ENCODE peak calls at places on chromosomes 2 and 18, in eight cellular contexts. H is heart left ventricle, G is upper lobe of right lung, V is WERI-Rb-1, Z is A673, W is transverse colon, S is cardiac fibroblast, L is pancreas. A is an unnamed sample.

GRCh38 chr2:45435316-45435715 is 175.8 kb downstream of the SRBD1 start:
- DNase-seq in H (no peak), G (no peak), V (no peak), Z (peak; percentile 7), W (no peak), S (peak; percentile 34), L (no peak), A (no peak)

GRCh38 chr2:115194623-115195022 is 752.2 kb downstream of the DPP10 start:
- DNase-seq in H (no peak), G (no peak), V (no peak), Z (no peak), W (no peak), S (no peak), L (no peak), A (no peak)

GRCh38 chr2:108351889-108352288 is 25.9 kb upstream of the SULT1C4 start:
- DNase-seq in H (no peak), G (no peak), V (no peak), Z (no peak), W (no peak), S (peak; percentile 45), L (no peak), A (no peak)

GRCh38 chr2:8644605-8645175 is 37.2 kb upstream of the ID2 start:
- DNase-seq in H (no peak), G (peak; percentile 73), V (no peak), Z (no peak), W (no peak), S (peak; percentile 46), L (no peak), A (no peak)

GRCh38 chr18:70372450-70373061 is 83.7 kb downstream of the SOCS6 start:
- DNase-seq in H (no peak), G (no peak), V (no peak), Z (no peak), W (no peak), S (no peak), L (no peak), A (no peak)

GRCh38 chr2:112791019-112791418 is 6.7 kb upstream of the IL1A start:
- DNase-seq in H (no peak), G (no peak), V (no peak), Z (no peak), W (no peak), S (no peak), L (no peak), A (no peak)

GRCh38 chr2:237490009-237490804 is 3.2 kb downstream of the MLPH start:
- DNase-seq in H (no peak), G (peak; percentile 62), V (no peak), Z (no peak), W (no peak), S (no peak), L (no peak), A (no peak)

GRCh38 chr2:154402138-154402714 is 296.3 kb upstream of the KCNJ3 start:
- DNase-seq in H (no peak), G (no peak), V (no peak), Z (peak; percentile 74), W (no peak), S (peak; percentile 32), L (no peak), A (peak; percentile 5)

GRCh38 chr2:16142383-16143361 is 202.3 kb downstream of the MYCN start:
- DNase-seq in H (no peak), G (no peak), V (no peak), Z (no peak), W (no peak), S (no peak), L (no peak), A (no peak)

GRCh38 chr2:177243476-177243875 is 21.1 kb downstream of the NFE2L2 start:
- DNase-seq in H (no peak), G (no peak), V (no peak), Z (no peak), W (no peak), S (no peak), L (no peak), A (no peak)

GRCh38 chr2:117523267-117523666 is 291.2 kb upstream of the DDX18 start:
- DNase-seq in H (peak; percentile 60), G (peak; percentile 79), V (no peak), Z (peak; percentile 14), W (peak; percentile 93), S (no peak), L (peak; percentile 92), A (no peak)

GRCh38 chr18:44178476-44178875 is 502.2 kb upstream of the SETBP1 start:
- DNase-seq in H (no peak), G (no peak), V (no peak), Z (no peak), W (no peak), S (peak; percentile 17), L (no peak), A (no peak)

GRCh38 chr18:10205136-10205535 is 249.3 kb upstream of the APCDD1 start:
- DNase-seq in H (peak; percentile 32), G (peak; percentile 65), V (no peak), Z (no peak), W (no peak), S (peak; percentile 11), L (no peak), A (no peak)

GRCh38 chr18:79394438-79395307 is 1.1 kb upstream of the NFATC1 start:
- DNase-seq in H (peak; percentile 62), G (peak; percentile 75), V (peak; percentile 71), Z (peak; percentile 61), W (no peak), S (peak; percentile 58), L (peak; percentile 57), A (no peak)

GRCh38 chr2:120729410-120730052 is 6.1 kb upstream of the GLI2 start:
- DNase-seq in H (no peak), G (no peak), V (no peak), Z (peak; percentile 48), W (no peak), S (peak; percentile 85), L (no peak), A (no peak)

GRCh38 chr2:20209373-20210109 is 15.4 kb downstream of the SDC1 start:
- DNase-seq in H (no peak), G (peak; percentile 59), V (no peak), Z (no peak), W (no peak), S (no peak), L (peak; percentile 45), A (no peak)

GRCh38 chr18:59540819-59541218 is 156.4 kb downstream of the CCBE1 start:
- DNase-seq in H (no peak), G (no peak), V (no peak), Z (no peak), W (no peak), S (peak; percentile 68), L (no peak), A (no peak)

GRCh38 chr2:199977984-199978415 is 22.6 kb downstream of the MAIP1 start:
- DNase-seq in H (no peak), G (no peak), V (no peak), Z (no peak), W (peak; percentile 67), S (peak; percentile 76), L (no peak), A (peak; percentile 72)

GRCh38 chr18:32803571-32803970 is 30.7 kb upstream of the KLHL14 start:
- DNase-seq in H (no peak), G (no peak), V (peak; percentile 28), Z (no peak), W (no peak), S (no peak), L (no peak), A (peak; percentile 37)

GRCh38 chr18:44682871-44683221 is 2.2 kb downstream of the SETBP1 start:
- DNase-seq in H (no peak), G (no peak), V (peak; percentile 23), Z (no peak), W (peak; percentile 33), S (no peak), L (peak; percentile 24), A (no peak)

GRCh38 chr2:124961132-124961531 is 936.0 kb downstream of the CNTNAP5 start:
- DNase-seq in H (no peak), G (no peak), V (no peak), Z (no peak), W (no peak), S (no peak), L (no peak), A (no peak)

GRCh38 chr2:70541481-70542020 is 12.1 kb downstream of the TGFA start:
- DNase-seq in H (no peak), G (no peak), V (no peak), Z (no peak), W (no peak), S (no peak), L (no peak), A (no peak)
- TF ChIP-seq CTCF in H (no peak), G (no peak), V (no peak), Z (no peak), W (no peak), S (no peak), L (no peak), A (no peak)

GRCh38 chr2:74908763-74909444 is 49.5 kb upstream of the POLE4 start:
- DNase-seq in H (no peak), G (peak; percentile 71), V (no peak), Z (no peak), W (peak; percentile 70), S (no peak), L (peak; percentile 46), A (no peak)
- H3K4me3 ChIP-seq in H (no peak overlapping the region), G (peak overlapping the region; percentile 21), V (no peak overlapping the region), Z (no peak overlapping the region), W (peak overlapping the region; percentile 0), S (no peak overlapping the region), L (no peak overlapping the region), A (no peak overlapping the region)

DNA sequence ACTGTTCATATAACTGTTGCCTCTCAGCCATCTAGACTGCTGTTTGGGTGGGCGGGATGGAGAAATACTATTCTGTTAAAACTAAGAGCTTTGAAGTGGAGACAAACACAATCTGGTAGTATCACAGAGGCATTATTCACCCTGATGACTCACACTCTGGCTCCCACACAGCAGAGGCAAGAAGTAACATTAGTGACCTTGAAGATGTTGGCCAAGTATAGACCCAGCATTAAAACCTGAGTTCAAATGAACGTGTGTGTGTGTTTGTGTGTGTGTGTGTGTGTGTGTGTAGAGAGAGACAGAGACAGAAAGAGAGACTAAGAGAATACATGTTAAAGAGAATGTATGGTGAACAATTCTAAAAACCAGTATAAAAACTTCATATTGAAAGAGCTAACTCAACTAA is 22.5 kb upstream of the ACVR1 start:
- DNase-seq in H (no peak), G (no peak), V (no peak), Z (peak; percentile 28), W (no peak), S (peak; percentile 74), L (no peak), A (peak; percentile 38)
- TF ChIP-seq CTCF in H (no peak), G (no peak), V (no peak), Z (no peak), W (no peak), S (no peak), L (no peak), A (no peak)

GRCh38 chr2:54573532-54573915 is 117.4 kb downstream of the SPTBN1 start:
- DNase-seq in H (no peak), G (no peak), V (no peak), Z (peak; percentile 58), W (no peak), S (no peak), L (no peak), A (no peak)

GRCh38 chr2:54570321-54570881 is 114.3 kb downstream of the SPTBN1 start:
- DNase-seq in H (no peak), G (no peak), V (no peak), Z (no peak), W (no peak), S (no peak), L (no peak), A (peak; percentile 54)

GRCh38 chr2:54570925-54571694 is 115.0 kb downstream of the SPTBN1 start:
- DNase-seq in H (peak; percentile 62), G (peak; percentile 72), V (peak; percentile 45), Z (no peak), W (peak; percentile 78), S (peak; percentile 84), L (no peak), A (peak; percentile 98)

GRCh38 chr2:54572636-54573531 is 116.8 kb downstream of the SPTBN1 start:
- DNase-seq in H (no peak), G (no peak), V (no peak), Z (no peak), W (no peak), S (peak; percentile 25), L (no peak), A (peak; percentile 60)

GRCh38 chr2:54572262-54572635 is 116.1 kb downstream of the SPTBN1 start:
- DNase-seq in H (no peak), G (no peak), V (no peak), Z (no peak), W (no peak), S (peak; percentile 79), L (no peak), A (peak; percentile 74)
- H3K4me3 ChIP-seq in H (no peak overlapping the region), G (no peak overlapping the region), V (no peak overlapping the region), Z (no peak overlapping the region), W (no peak overlapping the region), S (no peak overlapping the region), L (no peak overlapping the region), A (peak overlapping the region; percentile 51)